ENCODE peak calls at places on chromosome 13, in five cellular contexts. L is GM23338, Y is AG10803, D is WTC11, O is cardiac muscle cell. H is an unnamed sample.

GRCh38 chr13:112331675-112332074 is 44.5 kb upstream of the SPACA7 start:
- DNase-seq in D (no peak), L (no peak), Y (no peak), O (no peak), H (no peak)

GRCh38 chr13:67048084-67048792 is 181.9 kb downstream of the PCDH9 start:
- DNase-seq in D (no peak), L (no peak), O (no peak), Y (peak), H (no peak)

GRCh38 chr13:44854264-44855060 is 134.8 kb downstream of the NUFIP1 start:
- DNase-seq in D (no peak), L (no peak), O (peak), Y (no peak), H (no peak)

GRCh38 chr13:109691689-109692088 is 94.7 kb downstream of the IRS2 start:
- DNase-seq in O (no peak), D (no peak), Y (no peak), L (no peak), H (no peak)

GRCh38 chr13:102707465-102707864 is 12.6 kb upstream of the METTL21C start:
- DNase-seq in O (no peak), L (no peak), D (no peak), Y (peak), H (no peak)

GRCh38 chr13:69324109-69324886 is 783.3 kb upstream of the ATXN8OS start:
- DNase-seq in D (no peak), O (peak), L (peak), Y (no peak), H (no peak)

GRCh38 chr13:57629391-57629804 is 2.1 kb upstream of the PCDH17 start:
- DNase-seq in D (no peak), Y (no peak), O (no peak), L (peak), H (no peak)

GRCh38 chr13:44402902-44403719 is 29.5 kb downstream of the SERP2 start:
- DNase-seq in D (no peak), O (no peak), L (peak), Y (no peak), H (no peak)

GRCh38 chr13:32838985-32839384 is 177.2 kb upstream of the KL start:
- DNase-seq in D (no peak), L (no peak), Y (no peak), O (no peak), H (no peak)

GRCh38 chr13:42574435-42575311 is 721 bp downstream of the TNFSF11 start:
- DNase-seq in O (no peak), L (peak), D (peak), Y (no peak), H (peak)

GRCh38 chr13:103539265-103539664 is 473.0 kb upstream of the SLC10A2 start:
- DNase-seq in L (peak), O (peak), D (peak), Y (no peak), H (no peak)

GRCh38 chr13:29446016-29446415 is 149.5 kb downstream of the SLC7A1 start:
- DNase-seq in O (no peak), L (no peak), Y (no peak), D (no peak), H (no peak)

GRCh38 chr13:72536668-72537399 is 190.6 kb downstream of the MZT1 start:
- DNase-seq in D (no peak), Y (no peak), L (peak), O (peak), H (no peak)

GRCh38 chr13:24135674-24136300 is 24.7 kb upstream of the SPATA13 start:
- DNase-seq in D (no peak), L (no peak), Y (peak), O (no peak), H (no peak)

GRCh38 chr13:40682449-40683240 is 16.2 kb upstream of the FOXO1 start:
- DNase-seq in O (peak), D (no peak), Y (peak), L (peak), H (no peak)
- TF ChIP-seq CTCF in O (peak), D (peak), Y (peak), L (no peak), H (peak)

DNA sequence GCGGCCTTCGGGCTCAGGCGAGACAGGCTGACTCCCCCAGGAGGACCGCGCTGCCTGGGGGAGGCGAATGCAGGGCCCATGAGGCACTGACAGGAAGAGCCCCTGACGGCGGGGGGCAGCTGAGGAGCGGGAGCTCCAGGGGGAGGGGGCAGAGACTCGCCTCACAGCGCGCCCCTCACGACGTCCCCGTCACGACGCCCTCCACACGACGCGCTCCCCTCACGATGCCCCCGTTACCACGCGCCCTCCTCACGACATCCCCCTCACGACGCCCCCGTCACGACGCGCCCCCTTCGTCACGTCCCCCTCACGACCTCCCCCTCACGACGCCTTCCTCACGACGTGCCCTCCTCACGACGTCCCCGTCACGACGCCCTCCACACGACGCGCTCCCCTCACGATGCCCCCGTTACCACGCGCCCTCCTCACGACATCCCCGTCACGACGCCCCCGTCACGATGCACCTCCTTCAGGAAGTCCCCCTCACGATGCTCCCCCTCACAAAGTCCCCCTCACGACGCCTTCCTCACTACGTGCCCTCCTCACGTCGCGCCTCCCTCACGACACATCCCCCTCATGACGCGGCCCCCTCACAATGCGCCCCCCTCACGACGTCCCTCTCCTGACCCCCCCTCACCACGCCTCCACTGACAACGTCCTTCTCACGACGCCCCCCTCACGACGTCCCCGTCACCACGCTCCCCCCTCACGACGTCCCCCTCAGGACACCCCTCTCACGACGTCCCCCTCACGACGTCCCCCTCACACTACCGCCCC is 99.6 kb downstream of the ING1 start:
- DNase-seq in D (no peak), O (no peak), L (no peak), Y (no peak), H (no peak)
- TF ChIP-seq CTCF in D (no peak), O (no peak), L (no peak), Y (no peak), H (no peak)

DNA sequence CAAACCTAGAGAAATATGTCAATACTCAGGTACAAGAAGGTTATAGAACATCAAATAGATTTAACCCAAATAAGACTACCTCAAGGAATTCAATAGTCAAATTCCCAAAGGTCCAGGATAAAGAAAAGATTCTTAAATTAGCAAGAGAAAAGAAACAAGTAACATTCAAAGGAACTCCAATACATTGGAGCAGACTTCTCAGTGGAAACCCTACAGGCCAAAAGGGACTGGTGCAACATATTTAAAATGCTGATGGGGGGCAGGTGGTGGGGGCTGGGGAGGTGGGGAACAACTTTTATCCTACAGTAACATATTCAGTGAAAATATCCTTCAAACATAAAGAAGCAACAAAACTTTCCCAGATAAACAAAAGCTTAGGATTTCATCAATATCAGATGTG is 23.1 kb downstream of the ITGBL1 start:
- DNase-seq in D (no peak), Y (no peak), L (peak), O (no peak), H (no peak)
- TF ChIP-seq CTCF in D (no peak), Y (no peak), L (no peak), O (no peak), H (peak)

DNA sequence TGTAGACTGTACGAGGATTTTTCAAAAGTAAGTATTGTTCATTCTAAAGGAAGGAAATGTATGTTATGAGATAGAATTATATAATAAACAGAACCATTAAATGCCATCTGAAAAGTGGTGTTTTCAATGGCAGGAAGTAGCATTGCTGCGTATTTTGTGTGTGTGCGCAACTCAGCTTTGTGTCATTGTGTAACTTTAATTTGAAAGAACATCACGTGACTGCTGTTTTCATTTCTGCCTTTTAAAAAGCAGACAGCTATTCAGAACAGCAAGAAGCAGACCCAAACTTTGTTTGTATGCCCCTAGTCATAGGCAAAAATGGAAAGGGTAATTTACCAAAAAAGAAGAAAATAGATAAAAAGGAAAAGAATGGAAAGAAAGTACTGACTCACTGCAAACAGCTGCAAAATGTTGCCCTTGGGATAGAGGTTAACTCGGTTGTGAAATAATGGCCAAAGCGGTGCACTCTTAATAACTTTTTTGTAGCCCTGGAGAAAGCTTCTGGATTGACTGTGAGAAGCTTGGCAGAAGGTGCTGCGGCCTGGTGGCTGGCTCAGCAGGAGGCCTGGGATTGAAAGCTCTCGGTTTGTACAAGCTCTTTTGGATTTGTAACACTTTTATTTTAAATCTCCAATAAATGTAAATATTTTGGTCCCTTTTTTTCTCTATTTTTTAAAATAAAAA is 97.3 kb downstream of the GGACT start:
- DNase-seq in D (no peak), O (no peak), L (no peak), Y (peak), H (no peak)
- TF ChIP-seq CTCF in D (no peak), O (peak), L (no peak), Y (no peak), H (no peak)

DNA sequence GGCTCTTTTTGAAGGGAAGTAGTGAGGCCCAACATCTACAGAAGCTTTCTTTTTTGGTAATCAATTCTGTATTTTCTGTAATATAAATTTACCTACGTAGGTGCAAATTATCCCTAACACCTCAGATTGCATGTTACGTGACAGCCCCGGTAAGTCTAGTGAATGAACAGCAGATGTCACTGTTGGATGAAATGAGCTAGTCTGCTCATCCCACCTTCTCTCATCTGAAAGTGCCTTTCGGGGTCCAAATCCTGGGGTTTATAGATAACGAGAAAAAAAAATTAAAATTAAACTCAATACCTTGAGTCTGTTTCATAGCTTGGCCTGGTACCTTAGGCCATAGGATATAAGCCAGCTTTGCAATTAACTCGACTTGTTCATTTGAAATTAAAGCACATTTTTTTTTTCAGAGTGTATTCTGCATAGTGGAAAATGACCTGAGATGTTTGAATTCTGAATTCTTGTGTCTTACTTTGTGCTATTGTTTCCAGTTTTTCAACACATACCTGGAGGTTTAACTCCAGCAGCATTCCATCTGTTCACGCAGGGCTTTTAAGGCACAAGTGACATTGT is 548.2 kb downstream of the GPC5 start:
- DNase-seq in L (peak), D (no peak), Y (no peak), O (peak), H (no peak)
- TF ChIP-seq CTCF in L (peak), D (peak), Y (no peak), O (peak), H (peak)

GRCh38 chr13:63455938-63456337 is 2040.3 kb upstream of the PCDH20 start:
- DNase-seq in O (no peak), Y (no peak), D (no peak), L (peak), H (no peak)
- TF ChIP-seq CTCF in O (no peak), Y (peak), D (peak), L (peak), H (peak)

DNA sequence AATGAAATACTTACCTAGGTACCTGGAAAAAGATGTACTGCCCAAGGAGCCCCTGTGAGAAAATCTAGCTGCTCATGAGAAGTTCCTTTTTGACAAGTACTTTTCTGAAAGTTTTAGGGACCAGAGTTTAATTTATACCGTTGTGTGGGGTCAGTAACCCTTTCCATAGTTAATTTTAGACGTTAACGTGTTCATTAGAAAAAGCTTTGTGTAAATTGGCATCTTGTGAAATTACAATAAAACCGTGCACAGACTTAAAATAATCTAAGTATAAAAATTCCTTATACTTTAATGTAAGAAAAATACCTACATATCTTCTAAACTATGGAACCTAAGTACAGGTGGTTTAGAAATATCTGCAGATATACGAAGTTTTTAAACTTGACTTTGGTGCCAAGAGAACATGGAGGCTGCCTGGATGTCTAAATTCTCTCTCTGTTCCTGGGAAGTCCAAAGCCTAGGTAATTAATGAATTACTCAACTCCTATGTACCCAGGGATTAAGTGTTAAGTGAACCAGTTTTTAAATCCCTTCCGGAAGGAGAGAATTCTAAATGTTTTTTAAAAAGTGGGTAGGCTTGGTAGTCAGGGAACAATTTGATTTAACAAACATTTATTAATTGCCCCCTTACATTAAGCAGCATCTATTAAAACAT is 50.2 kb upstream of the PDX1 start:
- DNase-seq in Y (no peak), D (no peak), O (no peak), L (no peak), H (no peak)
- TF ChIP-seq CTCF in Y (no peak), D (no peak), O (no peak), L (no peak), H (no peak)